ENCODE peak calls at places on chromosome 20, in ten cellular contexts. N is A549, W is stomach, Q is SK-N-SH, T is psoas muscle, X is HepG2, H is ovary, G is H9, M is gastrocnemius medialis, K is adrenal gland. B is an unnamed sample. For H3K4me1, the result is how much of the 10 kb centered on the place peaks cover.

GRCh38 chr20:20327756-20328155 is 40.1 kb upstream of the INSM1 start:
- DNase-seq in H (no peak), Q (no peak), M (no peak), G (no peak), T (no peak), K (no peak), N (no peak), X (no peak), W (no peak), B (no peak)

GRCh38 chr20:57592263-57593092 is 27.7 kb downstream of the ZBP1 start:
- DNase-seq in M (no peak), K (no peak), N (no peak), Q (no peak), X (no peak), T (no peak), H (no peak), G (no peak), W (no peak), B (no peak)

GRCh38 chr20:47429409-47429808 is 72.3 kb upstream of the NCOA3 start:
- DNase-seq in T (no peak), M (no peak), H (no peak), Q (no peak), X (peak), G (no peak), K (no peak), W (no peak), N (no peak), B (no peak)

GRCh38 chr20:22781869-22782268 is 197.5 kb upstream of the FOXA2 start:
- DNase-seq in Q (no peak), X (no peak), G (no peak), N (no peak), K (no peak), H (no peak), W (no peak), T (no peak), M (no peak), B (no peak)

GRCh38 chr20:55375920-55376319 is 629.4 kb downstream of the CBLN4 start:
- DNase-seq in M (no peak), T (no peak), X (no peak), G (peak), H (no peak), W (no peak), K (no peak), Q (no peak), N (no peak), B (no peak)

GRCh38 chr20:40319741-40320499 is 369.1 kb downstream of the MAFB start:
- DNase-seq in X (no peak), W (no peak), N (no peak), K (no peak), G (no peak), H (no peak), M (no peak), Q (peak), T (no peak), B (no peak)

GRCh38 chr20:8693709-8694108 is 375.2 kb upstream of the PLCB4 start:
- DNase-seq in H (no peak), T (no peak), Q (no peak), W (no peak), K (no peak), X (no peak), N (no peak), G (no peak), M (no peak), B (no peak)

GRCh38 chr20:12012241-12013222 is 94.8 kb downstream of the BTBD3 start:
- DNase-seq in N (peak), K (peak), X (peak), Q (peak), W (peak), H (no peak), M (no peak), G (peak), T (no peak), B (peak)

GRCh38 chr20:19861147-19861759 is 103.2 kb downstream of the RIN2 start:
- DNase-seq in M (no peak), T (no peak), N (no peak), X (no peak), H (no peak), W (no peak), G (no peak), K (no peak), Q (no peak), B (no peak)

GRCh38 chr20:46350201-46350985 is 42.1 kb upstream of the CDH22 start:
- DNase-seq in N (no peak), H (no peak), X (no peak), Q (no peak), W (no peak), T (no peak), M (no peak), G (peak), K (peak), B (peak)

GRCh38 chr20:11101243-11101642 is 427.4 kb upstream of the JAG1 start:
- DNase-seq in X (no peak), W (no peak), Q (no peak), H (no peak), M (no peak), N (no peak), G (no peak), T (no peak), K (no peak), B (no peak)

GRCh38 chr20:9609892-9610502 is 95.6 kb downstream of the LAMP5 start:
- DNase-seq in W (peak), X (peak), M (no peak), G (peak), Q (peak), N (no peak), H (peak), T (no peak), K (peak), B (peak)

GRCh38 chr20:19706463-19706862 is 51.6 kb upstream of the RIN2 start:
- DNase-seq in Q (no peak), K (no peak), G (no peak), H (no peak), N (no peak), W (no peak), T (no peak), M (no peak), X (no peak), B (no peak)

GRCh38 chr20:31835554-31835953 is 9.8 kb downstream of the FOXS1 start:
- DNase-seq in W (no peak), X (no peak), H (no peak), T (no peak), Q (no peak), K (no peak), G (no peak), N (no peak), M (no peak), B (no peak)

GRCh38 chr20:55142932-55143331 is 667.5 kb downstream of the DOK5 start:
- DNase-seq in T (no peak), M (no peak), N (no peak), H (no peak), X (no peak), G (no peak), Q (no peak), K (no peak), W (no peak), B (no peak)

GRCh38 chr20:588932-589672 is 21.0 kb downstream of the TCF15 start:
- DNase-seq in Q (peak), G (no peak), M (no peak), T (no peak), W (no peak), X (no peak), N (no peak), K (no peak), H (no peak), B (no peak)

GRCh38 chr20:10474606-10475184 is 39.6 kb downstream of the SLX4IP start:
- DNase-seq in W (no peak), G (no peak), T (peak), X (no peak), Q (no peak), N (no peak), K (no peak), H (no peak), M (no peak), B (no peak)

GRCh38 chr20:57648878-57649616 is 28.8 kb upstream of the ZBP1 start:
- DNase-seq in G (no peak), T (no peak), K (no peak), H (no peak), M (no peak), Q (peak), N (no peak), X (no peak), W (no peak), B (no peak)

GRCh38 chr20:51767018-51767866 is 948 bp downstream of the ATP9A start:
- DNase-seq in N (peak), H (peak), T (peak), G (peak), X (peak), M (peak), K (peak), W (peak), Q (peak), B (peak)

GRCh38 chr20:37075932-37076685 is 19.7 kb downstream of the RBL1 start:
- DNase-seq in H (no peak), G (no peak), N (no peak), W (no peak), K (no peak), T (no peak), X (no peak), M (no peak), Q (no peak), B (no peak)

GRCh38 chr20:38195521-38195920 is 30.5 kb upstream of the TGM2 start:
- DNase-seq in N (no peak), X (no peak), G (no peak), W (no peak), K (no peak), H (no peak), M (no peak), Q (no peak), T (no peak), B (no peak)

GRCh38 chr20:38195041-38195504 is 30.0 kb upstream of the TGM2 start:
- DNase-seq in W (no peak), G (no peak), Q (no peak), N (no peak), K (no peak), H (no peak), T (no peak), X (no peak), M (no peak), B (no peak)

GRCh38 chr20:38196016-38196415 is 30.9 kb upstream of the TGM2 start:
- DNase-seq in M (no peak), H (no peak), W (no peak), K (no peak), T (no peak), X (no peak), N (no peak), G (no peak), Q (no peak), B (no peak)

GRCh38 chr20:38197217-38198008 is 32.3 kb upstream of the TGM2 start:
- DNase-seq in Q (no peak), H (no peak), G (no peak), T (no peak), W (no peak), K (no peak), N (no peak), M (no peak), X (no peak), B (no peak)

GRCh38 chr20:38196592-38196991 is 31.5 kb upstream of the TGM2 start:
- DNase-seq in G (no peak), N (no peak), T (peak), Q (no peak), M (peak), X (no peak), K (no peak), H (peak), W (no peak), B (no peak)
- TF ChIP-seq CTCF in G (no peak), N (no peak), T (no peak), Q (no peak), M (no peak), X (no peak), K (no peak), H (no peak), W (no peak), B (no peak)

GRCh38 chr20:53901064-53901463 is 169.3 kb downstream of the BCAS1 start:
- DNase-seq in X (no peak), G (no peak), M (no peak), T (no peak), W (no peak), K (no peak), N (peak), H (no peak), Q (no peak), B (no peak)

GRCh38 chr20:53901697-53902096 is 168.7 kb downstream of the BCAS1 start:
- DNase-seq in X (no peak), H (no peak), Q (no peak), G (no peak), W (no peak), M (no peak), K (no peak), N (no peak), T (no peak), B (no peak)

GRCh38 chr20:53899351-53900167 is 170.8 kb downstream of the BCAS1 start:
- DNase-seq in X (no peak), G (no peak), N (peak), W (peak), H (no peak), M (peak), K (no peak), T (peak), Q (peak), B (peak)

GRCh38 chr20:53898558-53898931 is 171.8 kb downstream of the BCAS1 start:
- DNase-seq in N (no peak), W (no peak), H (no peak), T (no peak), K (no peak), G (no peak), X (no peak), Q (no peak), M (no peak), B (no peak)

GRCh38 chr20:53900380-53900999 is 169.9 kb downstream of the BCAS1 start:
- DNase-seq in G (no peak), K (no peak), T (no peak), Q (no peak), W (no peak), N (peak), H (no peak), X (no peak), M (no peak), B (no peak)
- H3K4me1 ChIP-seq in G (under half), K (under half), T (under half), Q (under half), W (under half), N (under half), H (under half), X (under half), M (under half), B (under half)

GRCh38 chr20:61916318-61916891 is 149.3 kb downstream of the TAF4 start:
- DNase-seq in G (no peak), W (no peak), H (no peak), K (no peak), M (no peak), X (no peak), Q (no peak), N (no peak), T (no peak), B (no peak)

GRCh38 chr20:61917459-61917858 is 148.2 kb downstream of the TAF4 start:
- DNase-seq in Q (no peak), G (no peak), K (no peak), T (no peak), N (no peak), H (no peak), W (no peak), X (no peak), M (no peak), B (no peak)

GRCh38 chr20:61919239-61919638 is 146.4 kb downstream of the TAF4 start:
- DNase-seq in W (no peak), N (no peak), H (no peak), T (no peak), Q (no peak), X (no peak), M (no peak), G (no peak), K (no peak), B (no peak)

GRCh38 chr20:61919675-61920365 is 145.9 kb downstream of the TAF4 start:
- DNase-seq in G (no peak), Q (no peak), N (no peak), K (no peak), X (no peak), H (no peak), M (no peak), T (no peak), W (no peak), B (no peak)

DNA sequence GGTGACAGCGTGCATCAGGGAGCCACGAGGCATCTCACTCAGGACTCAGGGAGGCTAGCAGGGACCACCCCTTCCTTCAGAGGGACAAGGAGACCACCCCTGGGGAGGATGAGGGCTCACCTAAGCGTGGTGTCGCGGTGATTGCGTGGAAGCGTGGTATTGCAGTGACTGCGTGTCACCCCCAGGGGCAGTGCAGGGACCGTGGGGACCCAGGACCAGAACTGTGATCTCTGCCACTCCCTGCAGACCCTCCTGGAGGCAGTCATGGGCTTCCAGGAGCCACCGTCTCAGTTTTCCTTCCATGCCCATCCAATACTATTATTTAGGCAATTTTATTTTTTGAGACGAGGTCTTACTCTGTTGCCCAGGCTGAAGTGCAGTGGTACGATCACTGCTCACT is 147.1 kb downstream of the TAF4 start:
- DNase-seq in W (no peak), X (no peak), N (no peak), M (no peak), T (no peak), K (no peak), Q (no peak), H (no peak), G (peak), B (no peak)
- TF ChIP-seq CTCF in W (no peak), X (peak), N (no peak), M (no peak), T (no peak), K (no peak), Q (no peak), H (no peak), G (peak), B (peak)

GRCh38 chr20:25484911-25485511 is 77.5 kb downstream of the GINS1 start:
- DNase-seq in Q (no peak), N (no peak), W (no peak), X (no peak), T (no peak), K (no peak), H (no peak), G (no peak), M (no peak), B (no peak)
- H3K4me1 ChIP-seq in Q (under half), N (under half), W (under half), X (under half), T (under half), K (under half), H (under half), G (under half), M (under half), B (under half)

GRCh38 chr20:52783769-52784168 is 188.4 kb upstream of the TSHZ2 start:
- DNase-seq in M (no peak), N (no peak), K (no peak), X (peak), H (no peak), G (peak), W (no peak), T (no peak), Q (no peak), B (peak)
- TF ChIP-seq CTCF in M (no peak), N (no peak), K (no peak), X (peak), H (no peak), G (peak), W (no peak), T (no peak), Q (peak), B (peak)

GRCh38 chr20:48824830-48825550 is 2.8 kb downstream of the PREX1 start:
- DNase-seq in H (no peak), K (no peak), N (no peak), G (no peak), T (no peak), Q (no peak), M (no peak), W (no peak), X (no peak), B (no peak)
- H3K4me1 ChIP-seq in H (under half), K (under half), N (under half), G (under half), T (under half), Q (under half), M (under half), W (half or more), X (under half), B (under half)

GRCh38 chr20:23878787-23879186 is 761 bp downstream of the CST5 start:
- DNase-seq in Q (no peak), M (no peak), G (no peak), K (no peak), H (no peak), N (no peak), T (no peak), W (no peak), X (no peak), B (no peak)

GRCh38 chr20:23881371-23881770 is 1.8 kb upstream of the CST5 start:
- DNase-seq in W (no peak), Q (no peak), G (no peak), H (no peak), N (no peak), K (no peak), X (no peak), M (no peak), T (no peak), B (no peak)

GRCh38 chr20:23879328-23879798 is at the start of gene CST5:
- DNase-seq in H (no peak), Q (no peak), K (no peak), W (no peak), T (no peak), X (no peak), N (no peak), G (no peak), M (no peak), B (no peak)

GRCh38 chr20:23879811-23880374 is 345 bp upstream of the CST5 start:
- DNase-seq in M (no peak), H (no peak), K (no peak), X (peak), W (no peak), N (no peak), G (no peak), Q (no peak), T (no peak), B (no peak)

GRCh38 chr20:23880426-23880825 is 878 bp upstream of the CST5 start:
- DNase-seq in K (no peak), H (no peak), Q (no peak), M (no peak), G (no peak), X (no peak), N (no peak), T (no peak), W (no peak), B (no peak)
- TF ChIP-seq CTCF in K (no peak), H (no peak), Q (no peak), M (no peak), G (no peak), X (no peak), N (no peak), T (no peak), W (no peak), B (no peak)

DNA sequence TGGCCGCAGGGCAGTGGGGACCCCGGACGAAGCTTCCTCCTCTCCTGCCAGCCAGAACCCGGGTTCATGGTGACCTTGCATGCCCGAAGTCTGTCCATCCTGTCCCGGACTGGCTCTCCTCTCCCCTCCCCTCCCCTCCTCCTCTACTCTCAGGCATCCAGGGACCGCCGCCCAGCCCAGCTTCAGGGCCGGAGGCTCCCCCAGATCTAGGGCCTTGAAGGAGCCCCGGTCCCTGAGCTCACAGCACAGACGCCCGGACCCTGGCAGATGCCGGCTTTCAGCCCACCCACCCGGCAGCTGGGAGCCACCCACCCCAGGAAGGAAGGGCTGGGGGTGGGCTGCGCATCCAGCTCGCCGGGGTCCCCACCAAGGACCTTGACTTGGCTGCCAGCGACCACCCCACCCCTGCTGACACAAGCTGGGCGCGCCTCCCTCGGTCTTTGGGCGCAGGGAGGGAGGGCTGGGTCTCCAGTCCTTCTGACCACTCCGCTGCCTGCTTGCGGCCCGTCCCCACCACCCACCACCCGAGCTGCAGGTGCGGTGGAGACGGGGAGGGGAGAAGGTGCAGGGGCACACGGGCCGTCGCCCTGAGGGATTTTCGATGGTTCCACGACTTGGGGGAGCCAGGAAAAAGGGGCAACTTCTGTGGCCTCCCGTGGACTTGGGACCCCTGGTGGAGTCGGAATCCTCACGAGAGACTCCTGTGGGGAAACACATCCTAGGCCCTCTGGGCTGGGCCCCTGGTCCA is 5.8 kb upstream of the ABHD16B start:
- DNase-seq in N (no peak), Q (peak), K (peak), M (no peak), H (peak), X (no peak), G (no peak), W (no peak), T (no peak), B (no peak)
- H3K4me1 ChIP-seq in N (under half), Q (half or more), K (half or more), M (under half), H (under half), X (half or more), G (under half), W (half or more), T (under half), B (under half)

GRCh38 chr20:35326732-35327073 is 34.5 kb upstream of the FAM83C start:
- DNase-seq in N (no peak), H (no peak), K (no peak), G (no peak), W (no peak), M (no peak), T (no peak), Q (no peak), X (no peak), B (no peak)

GRCh38 chr20:35328689-35329088 is 36.5 kb upstream of the FAM83C start:
- DNase-seq in N (no peak), X (no peak), T (no peak), H (no peak), K (no peak), G (no peak), W (no peak), Q (no peak), M (no peak), B (no peak)

GRCh38 chr20:35327074-35327976 is 35.1 kb upstream of the FAM83C start:
- DNase-seq in N (no peak), Q (no peak), G (no peak), X (peak), H (no peak), K (no peak), W (peak), M (no peak), T (no peak), B (no peak)

GRCh38 chr20:35328095-35328685 is 36.0 kb upstream of the FAM83C start:
- DNase-seq in N (no peak), H (no peak), X (no peak), T (no peak), W (no peak), M (no peak), Q (no peak), K (no peak), G (no peak), B (no peak)

GRCh38 chr20:35329435-35330139 is 37.4 kb upstream of the FAM83C start:
- DNase-seq in Q (peak), W (peak), N (peak), T (peak), H (no peak), G (peak), X (peak), M (no peak), K (no peak), B (peak)
- TF ChIP-seq CTCF in Q (peak), W (no peak), N (peak), T (peak), H (no peak), G (peak), X (peak), M (peak), K (no peak), B (peak)